ENCODE peak calls at places on chromosomes 16 and 17, in six cellular contexts. D is adrenal gland, A is A549, B is right lobe of liver, K is heart left ventricle, Y is prostate gland. I is an unnamed sample. For H3K4me1, the result is how much of the 10 kb centered on the place peaks cover.

GRCh38 chr16:22751104-22751667 is 62.8 kb upstream of the HS3ST2 start:
- DNase-seq in D (no peak), K (no peak), Y (no peak), B (no peak), A (no peak), I (no peak)

GRCh38 chr16:14405611-14406537 is 224.2 kb downstream of the PARN start:
- DNase-seq in B (peak), K (no peak), Y (no peak), D (no peak), A (peak), I (no peak)

GRCh38 chr16:68707341-68708152 is 29.5 kb upstream of the CDH1 start:
- DNase-seq in B (no peak), D (no peak), K (peak), A (peak), Y (peak), I (peak)

GRCh38 chr17:82943751-82944150 is 103.9 kb upstream of the ZNF750 start:
- DNase-seq in Y (no peak), K (no peak), B (peak), A (no peak), D (no peak), I (peak)

GRCh38 chr16:86664518-86665318 is 86.4 kb downstream of the FOXL1 start:
- DNase-seq in B (no peak), A (peak), Y (no peak), K (peak), D (no peak), I (no peak)

GRCh38 chr16:88681709-88682451 is 4.4 kb downstream of the SNAI3 start:
- DNase-seq in D (peak), A (no peak), Y (no peak), K (peak), B (no peak), I (peak)

GRCh38 chr16:56700195-56700594 is 17.9 kb downstream of the MT1X start:
- DNase-seq in K (no peak), B (no peak), D (no peak), Y (no peak), A (no peak), I (no peak)

GRCh38 chr17:44322236-44322895 is 2.3 kb downstream of the SLC25A39 start:
- DNase-seq in B (no peak), K (no peak), Y (no peak), D (no peak), A (no peak), I (no peak)

GRCh38 chr17:74946641-74947040 is 10.9 kb downstream of the OTOP3 start:
- DNase-seq in K (no peak), D (no peak), A (no peak), Y (no peak), B (no peak), I (no peak)

GRCh38 chr16:87252269-87252970 is 64.8 kb downstream of the C16orf95 start:
- DNase-seq in K (no peak), B (no peak), A (no peak), D (no peak), Y (no peak), I (no peak)

GRCh38 chr16:57284206-57284951 is at the start of gene PLLP:
- DNase-seq in B (peak), K (no peak), Y (no peak), A (peak), D (no peak), I (peak)

GRCh38 chr17:29158096-29158495 is 22.1 kb downstream of the MYO18A start:
- DNase-seq in D (no peak), K (no peak), Y (no peak), A (no peak), B (no peak), I (no peak)

GRCh38 chr16:55905651-55906050 is 30.5 kb upstream of the CES5A start:
- DNase-seq in Y (no peak), A (no peak), B (no peak), D (no peak), K (no peak), I (no peak)

GRCh38 chr16:49866533-49867155 is 10.7 kb upstream of the ZNF423 start:
- DNase-seq in D (no peak), B (no peak), K (no peak), Y (no peak), A (no peak), I (no peak)

GRCh38 chr17:74728702-74729075 is 8.4 kb upstream of the RAB37 start:
- DNase-seq in Y (no peak), B (no peak), K (no peak), A (no peak), D (no peak), I (no peak)

GRCh38 chr17:59353936-59354755 is 22.7 kb downstream of the YPEL2 start:
- DNase-seq in B (no peak), D (no peak), K (no peak), A (no peak), Y (no peak), I (no peak)

GRCh38 chr16:66335704-66336329 is 30.7 kb upstream of the CDH5 start:
- DNase-seq in D (no peak), A (no peak), B (no peak), Y (no peak), K (peak), I (no peak)

GRCh38 chr16:53131363-53132071 is 76.7 kb downstream of the CHD9 start:
- DNase-seq in B (peak), A (peak), Y (peak), D (peak), K (peak), I (peak)

GRCh38 chr16:5496013-5496412 is 398.4 kb upstream of the EEF2KMT start:
- DNase-seq in D (no peak), A (no peak), K (no peak), B (no peak), Y (no peak), I (no peak)
- H3K4me3 ChIP-seq in D (no peak), A (no peak), K (no peak), B (no peak), Y (no peak), I (no peak)

GRCh38 chr17:1765576-1765975 is 3.7 kb downstream of the SERPINF1 start:
- DNase-seq in D (no peak), A (no peak), K (no peak), B (no peak), Y (no peak), I (no peak)
- H3K4me1 ChIP-seq in D (under half), A (under half), K (under half), B (under half), Y (under half), I (under half)

GRCh38 chr16:31529398-31530312 is 2.0 kb downstream of the AHSP start:
- DNase-seq in D (no peak), K (no peak), Y (no peak), B (no peak), A (no peak), I (peak)
- TF ChIP-seq CTCF in D (no peak), K (no peak), Y (no peak), B (no peak), A (no peak), I (no peak)

DNA sequence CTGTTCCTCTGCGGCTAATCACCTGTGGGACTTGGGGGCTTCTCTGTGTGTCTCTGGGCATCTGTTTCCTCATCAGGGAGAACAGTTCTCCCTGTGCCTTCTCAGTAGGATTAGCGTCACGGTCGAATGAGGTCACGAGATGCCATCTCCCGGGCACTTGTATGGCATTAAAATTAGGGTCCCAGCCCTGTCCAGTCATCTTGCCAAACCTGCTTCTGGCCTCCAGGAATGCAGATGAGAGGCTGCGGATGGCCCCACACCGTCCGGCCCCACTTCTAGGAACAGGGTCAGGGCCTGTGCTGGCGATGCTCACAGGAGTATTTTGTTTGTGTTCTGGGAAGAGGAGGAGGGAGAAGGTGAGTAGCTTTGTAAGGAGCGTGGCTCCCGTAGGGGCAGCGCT is 58.5 kb downstream of the OR1D5 start:
- DNase-seq in D (no peak), A (no peak), B (no peak), Y (no peak), K (peak), I (peak)
- H3K4me3 ChIP-seq in D (no peak), A (no peak), B (no peak), Y (no peak), K (no peak), I (no peak)

GRCh38 chr16:67659675-67660563 is at the start of gene ACD:
- DNase-seq in D (peak), Y (peak), A (peak), K (peak), B (peak), I (peak)

GRCh38 chr16:67656344-67657016 is 3.6 kb downstream of the ACD start:
- DNase-seq in Y (no peak), D (no peak), K (no peak), B (no peak), A (no peak), I (no peak)

GRCh38 chr16:67657017-67657608 is 2.9 kb downstream of the ACD start:
- DNase-seq in A (no peak), Y (no peak), K (no peak), D (no peak), B (no peak), I (no peak)

GRCh38 chr16:67658849-67659674 is 998 bp downstream of the ACD start:
- DNase-seq in A (no peak), Y (no peak), D (no peak), K (no peak), B (no peak), I (no peak)

GRCh38 chr16:67657751-67658518 is 2.1 kb downstream of the ACD start:
- DNase-seq in A (no peak), B (no peak), K (no peak), D (no peak), Y (no peak), I (no peak)
- H3K4me1 ChIP-seq in A (under half), B (under half), K (under half), D (under half), Y (under half), I (under half)